ENCODE peak calls at places on chromosomes 7 and 10, in seven cellular contexts. D is colonic mucosa; G is stimulated activated CD4-positive, alpha-beta T cell treated with anti-CD3 and anti-CD28 coated beads, Interleukin-1b, Interleukin-23, amount 100 ng/mL, for 4 hours; A is sciatic nerve; L is NCI-H1694; H is CD4-positive, alpha-beta T cell; U is activated naive CD4-positive, alpha-beta T cell. E is an unnamed sample.

GRCh38 chr7:11195502-11195901 is 221.8 kb downstream of the PHF14 start:
- DNase-seq in G (no peak), L (no peak), A (no peak), H (no peak), D (no peak), U (no peak), E (no peak)

GRCh38 chr7:36227223-36227622 is 74.2 kb downstream of the EEPD1 start:
- DNase-seq in L (no peak), D (peak; percentile 44), U (no peak), H (no peak), G (no peak), A (no peak), E (no peak)

GRCh38 chr10:80459047-80459865 is 5.1 kb downstream of the TSPAN14 start:
- DNase-seq in H (peak; percentile 58), A (peak; percentile 83), D (peak; percentile 88), G (no peak), U (peak; percentile 30), L (no peak), E (peak; percentile 82)

GRCh38 chr10:29980084-29980483 is 79.3 kb downstream of the JCAD start:
- DNase-seq in D (no peak), H (no peak), A (no peak), L (no peak), U (no peak), G (no peak), E (no peak)

GRCh38 chr10:5443429-5443828 is 31.1 kb downstream of the NET1 start:
- DNase-seq in D (no peak), U (no peak), H (no peak), A (no peak), L (no peak), G (no peak), E (no peak)

GRCh38 chr10:29584436-29584835 is 50.3 kb downstream of the SVIL start:
- DNase-seq in A (no peak), U (no peak), D (no peak), G (no peak), H (no peak), L (no peak), E (no peak)

GRCh38 chr7:106583133-106583532 is 77.8 kb downstream of the CCDC71L start:
- DNase-seq in H (no peak), U (no peak), L (no peak), G (no peak), D (no peak), A (no peak), E (no peak)

GRCh38 chr7:155295511-155295910 is 2.2 kb upstream of the INSIG1 start:
- DNase-seq in H (no peak), U (no peak), L (no peak), A (no peak), G (no peak), D (no peak), E (no peak)

GRCh38 chr7:30995541-30995940 is 31.8 kb downstream of the GHRHR start:
- DNase-seq in H (no peak), U (no peak), D (no peak), L (no peak), A (no peak), G (no peak), E (no peak)

GRCh38 chr10:77104459-77104980 is 533.1 kb downstream of the KCNMA1 start:
- DNase-seq in U (no peak), L (no peak), D (no peak), G (no peak), A (peak; percentile 79), H (no peak), E (no peak)

GRCh38 chr10:125079091-125079600 is 81.2 kb downstream of the CTBP2 start:
- DNase-seq in D (no peak), H (no peak), A (no peak), G (no peak), U (no peak), L (no peak), E (no peak)

GRCh38 chr10:117569610-117570395 is 27.3 kb downstream of the EMX2 start:
- DNase-seq in G (no peak), A (no peak), D (no peak), U (no peak), H (no peak), L (no peak), E (no peak)

GRCh38 chr10:17241611-17242333 is 13.7 kb downstream of the VIM start:
- DNase-seq in H (no peak), U (no peak), D (no peak), L (no peak), A (no peak), G (no peak), E (no peak)

GRCh38 chr7:1691096-1691495 is 21.0 kb downstream of the ELFN1 start:
- DNase-seq in H (no peak), U (no peak), D (no peak), L (no peak), G (no peak), A (no peak), E (no peak)

GRCh38 chr10:101305241-101306230 is 48.4 kb upstream of the BTRC start:
- DNase-seq in D (no peak), U (no peak), A (no peak), L (no peak), H (no peak), G (no peak), E (no peak)

GRCh38 chr7:128410092-128410665 is 397 bp upstream of the IMPDH1 start:
- DNase-seq in D (no peak), A (no peak), U (peak; percentile 28), L (no peak), G (peak; percentile 37), H (no peak), E (peak; percentile 51)

E was measured in CD8-positive, alpha-beta T cell.